ENCODE peak calls at places on chromosomes 3 and 15, in seven cellular contexts. One of them, this sample, is unnamed. For H3K36me3, the result is how much of the 10 kb centered on the place peaks cover.

GRCh38 chr15:35329993-35330695 is 215.8 kb downstream of the DPH6 start:
- DNase-seq in stomach: no peak
- DNase-seq in PC-3: no peak
- DNase-seq in heart right ventricle: no peak
- DNase-seq in heart left ventricle: no peak
- DNase-seq in adrenal gland: no peak
- DNase-seq in left ventricle myocardium inferior: no peak
- DNase-seq in this sample: no peak

GRCh38 chr3:149657796-149658443 is at the start of gene WWTR1:
- DNase-seq in left ventricle myocardium inferior: peak
- DNase-seq in adrenal gland: peak
- DNase-seq in heart left ventricle: peak
- DNase-seq in PC-3: peak
- DNase-seq in stomach: peak
- DNase-seq in heart right ventricle: peak
- DNase-seq in this sample: peak

GRCh38 chr3:148750296-148750695 is 52.6 kb downstream of the AGTR1 start:
- DNase-seq in adrenal gland: no peak
- DNase-seq in left ventricle myocardium inferior: no peak
- DNase-seq in heart left ventricle: no peak
- DNase-seq in heart right ventricle: no peak
- DNase-seq in PC-3: no peak
- DNase-seq in stomach: no peak
- DNase-seq in this sample: no peak

GRCh38 chr3:61233828-61234227 is 17.4 kb downstream of the FHIT start:
- DNase-seq in left ventricle myocardium inferior: no peak
- DNase-seq in heart right ventricle: no peak
- DNase-seq in stomach: no peak
- DNase-seq in heart left ventricle: no peak
- DNase-seq in PC-3: no peak
- DNase-seq in adrenal gland: no peak
- DNase-seq in this sample: no peak

GRCh38 chr3:72505539-72506430 is 342.5 kb downstream of the SHQ1 start:
- DNase-seq in PC-3: no peak
- DNase-seq in left ventricle myocardium inferior: no peak
- DNase-seq in heart right ventricle: no peak
- DNase-seq in heart left ventricle: no peak
- DNase-seq in adrenal gland: no peak
- DNase-seq in stomach: no peak
- DNase-seq in this sample: no peak

GRCh38 chr3:45306406-45307008 is 80.4 kb upstream of the TMEM158 start:
- DNase-seq in left ventricle myocardium inferior: no peak
- DNase-seq in PC-3: no peak
- DNase-seq in adrenal gland: no peak
- DNase-seq in stomach: no peak
- DNase-seq in heart right ventricle: no peak
- DNase-seq in heart left ventricle: no peak
- DNase-seq in this sample: no peak

GRCh38 chr3:125062904-125063618 is 7.3 kb upstream of the HEG1 start:
- DNase-seq in adrenal gland: no peak
- DNase-seq in heart left ventricle: no peak
- DNase-seq in left ventricle myocardium inferior: peak
- DNase-seq in heart right ventricle: peak
- DNase-seq in PC-3: peak
- DNase-seq in stomach: peak
- DNase-seq in this sample: peak

GRCh38 chr3:194306771-194307640 is 44.1 kb downstream of the CPN2 start:
- DNase-seq in heart left ventricle: peak
- DNase-seq in stomach: no peak
- DNase-seq in PC-3: no peak
- DNase-seq in heart right ventricle: no peak
- DNase-seq in adrenal gland: no peak
- DNase-seq in left ventricle myocardium inferior: no peak
- DNase-seq in this sample: no peak

GRCh38 chr3:113086506-113087461 is 96.0 kb downstream of the GTPBP8 start:
- DNase-seq in heart left ventricle: no peak
- DNase-seq in stomach: no peak
- DNase-seq in heart right ventricle: no peak
- DNase-seq in PC-3: peak
- DNase-seq in adrenal gland: no peak
- DNase-seq in left ventricle myocardium inferior: no peak
- DNase-seq in this sample: no peak

GRCh38 chr3:194128202-194128907 is 7.6 kb upstream of the HES1 start:
- DNase-seq in heart left ventricle: no peak
- DNase-seq in heart right ventricle: no peak
- DNase-seq in PC-3: no peak
- DNase-seq in adrenal gland: no peak
- DNase-seq in stomach: no peak
- DNase-seq in left ventricle myocardium inferior: no peak
- DNase-seq in this sample: no peak

GRCh38 chr3:15673536-15673935 is 72.0 kb downstream of the BTD start:
- DNase-seq in heart right ventricle: no peak
- DNase-seq in adrenal gland: no peak
- DNase-seq in heart left ventricle: no peak
- DNase-seq in stomach: no peak
- DNase-seq in PC-3: no peak
- DNase-seq in left ventricle myocardium inferior: no peak
- DNase-seq in this sample: no peak
- H3K36me3 ChIP-seq in heart right ventricle: half or more
- H3K36me3 ChIP-seq in adrenal gland: under half
- H3K36me3 ChIP-seq in heart left ventricle: under half
- H3K36me3 ChIP-seq in stomach: under half
- H3K36me3 ChIP-seq in PC-3: under half
- H3K36me3 ChIP-seq in left ventricle myocardium inferior: half or more
- H3K36me3 ChIP-seq in this sample: under half

DNA sequence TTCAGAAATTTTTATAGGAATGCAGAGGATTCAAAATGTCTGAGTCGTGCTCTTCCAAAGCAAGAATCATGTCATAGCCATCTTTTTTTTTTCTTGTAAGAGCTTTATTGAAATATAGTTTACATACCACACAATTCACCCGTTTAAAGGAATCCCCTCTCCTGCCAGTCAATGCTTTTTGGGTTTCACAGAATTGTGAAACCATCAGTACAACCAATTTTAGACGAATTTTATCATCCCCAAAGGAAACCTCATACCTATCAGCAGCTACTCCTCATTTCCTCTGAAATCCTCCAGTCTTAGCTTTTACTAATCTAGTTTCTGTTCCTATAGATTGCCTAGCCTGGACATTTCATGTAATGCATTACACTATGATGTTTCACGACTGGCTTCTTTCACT is 39.6 kb downstream of the ADIPOQ start:
- DNase-seq in stomach: no peak
- DNase-seq in heart right ventricle: no peak
- DNase-seq in PC-3: no peak
- DNase-seq in heart left ventricle: no peak
- DNase-seq in left ventricle myocardium inferior: no peak
- DNase-seq in adrenal gland: no peak
- DNase-seq in this sample: no peak
- H3K4me3 ChIP-seq in stomach: no peak
- H3K4me3 ChIP-seq in heart right ventricle: no peak
- H3K4me3 ChIP-seq in PC-3: no peak
- H3K4me3 ChIP-seq in heart left ventricle: no peak
- H3K4me3 ChIP-seq in left ventricle myocardium inferior: no peak
- H3K4me3 ChIP-seq in adrenal gland: no peak
- H3K4me3 ChIP-seq in this sample: no peak

GRCh38 chr15:22844421-22845288 is 6.2 kb downstream of the NIPA2 start:
- DNase-seq in stomach: no peak
- DNase-seq in heart right ventricle: no peak
- DNase-seq in heart left ventricle: no peak
- DNase-seq in adrenal gland: no peak
- DNase-seq in PC-3: no peak
- DNase-seq in left ventricle myocardium inferior: no peak
- DNase-seq in this sample: no peak

GRCh38 chr15:22845289-22845900 is 6.9 kb downstream of the NIPA2 start:
- DNase-seq in adrenal gland: no peak
- DNase-seq in heart left ventricle: no peak
- DNase-seq in left ventricle myocardium inferior: no peak
- DNase-seq in heart right ventricle: no peak
- DNase-seq in PC-3: no peak
- DNase-seq in stomach: no peak
- DNase-seq in this sample: no peak

GRCh38 chr15:22851513-22851912 is 13.0 kb downstream of the NIPA2 start:
- DNase-seq in adrenal gland: no peak
- DNase-seq in left ventricle myocardium inferior: no peak
- DNase-seq in stomach: no peak
- DNase-seq in heart left ventricle: no peak
- DNase-seq in heart right ventricle: no peak
- DNase-seq in PC-3: no peak
- DNase-seq in this sample: no peak

GRCh38 chr15:22850055-22850454 is 11.6 kb downstream of the NIPA2 start:
- DNase-seq in adrenal gland: no peak
- DNase-seq in heart right ventricle: no peak
- DNase-seq in stomach: no peak
- DNase-seq in PC-3: no peak
- DNase-seq in left ventricle myocardium inferior: no peak
- DNase-seq in heart left ventricle: no peak
- DNase-seq in this sample: no peak

DNA sequence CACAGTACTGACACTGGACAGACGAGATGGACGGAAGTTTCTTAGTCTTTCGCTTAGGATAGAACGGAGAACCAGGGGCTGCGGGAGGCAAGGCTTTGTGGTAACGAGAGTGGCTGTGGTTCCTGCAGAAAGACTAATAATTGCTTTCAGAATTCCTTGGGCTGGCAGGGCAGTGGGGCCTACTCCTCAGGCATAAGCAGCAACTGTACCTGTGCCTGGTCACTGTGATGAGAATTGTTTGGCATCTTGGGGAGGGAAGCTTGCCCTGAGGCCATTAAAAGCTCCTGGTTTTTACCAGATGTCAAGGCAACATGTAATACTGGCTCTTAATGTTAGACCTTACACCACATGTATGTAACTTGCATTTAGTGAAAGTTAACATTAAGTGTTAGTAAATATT is 7.6 kb downstream of the NIPA2 start:
- DNase-seq in heart right ventricle: no peak
- DNase-seq in PC-3: no peak
- DNase-seq in heart left ventricle: no peak
- DNase-seq in adrenal gland: no peak
- DNase-seq in left ventricle myocardium inferior: no peak
- DNase-seq in stomach: no peak
- DNase-seq in this sample: no peak
- H3K36me3 ChIP-seq in heart right ventricle: half or more
- H3K36me3 ChIP-seq in PC-3: under half
- H3K36me3 ChIP-seq in heart left ventricle: under half
- H3K36me3 ChIP-seq in adrenal gland: under half
- H3K36me3 ChIP-seq in left ventricle myocardium inferior: under half
- H3K36me3 ChIP-seq in stomach: under half
- H3K36me3 ChIP-seq in this sample: under half

GRCh38 chr3:122677261-122677660 is 3.4 kb upstream of the PARP14 start:
- DNase-seq in heart right ventricle: no peak
- DNase-seq in left ventricle myocardium inferior: no peak
- DNase-seq in stomach: no peak
- DNase-seq in heart left ventricle: no peak
- DNase-seq in PC-3: no peak
- DNase-seq in adrenal gland: no peak
- DNase-seq in this sample: no peak

GRCh38 chr3:122679085-122679466 is 1.6 kb upstream of the PARP14 start:
- DNase-seq in heart right ventricle: peak
- DNase-seq in adrenal gland: peak
- DNase-seq in stomach: peak
- DNase-seq in PC-3: peak
- DNase-seq in heart left ventricle: peak
- DNase-seq in left ventricle myocardium inferior: peak
- DNase-seq in this sample: peak

GRCh38 chr3:122679467-122680291 is 960 bp upstream of the PARP14 start:
- DNase-seq in left ventricle myocardium inferior: no peak
- DNase-seq in heart left ventricle: peak
- DNase-seq in heart right ventricle: peak
- DNase-seq in adrenal gland: peak
- DNase-seq in stomach: peak
- DNase-seq in PC-3: peak
- DNase-seq in this sample: peak

GRCh38 chr3:122676759-122677158 is 3.9 kb upstream of the PARP14 start:
- DNase-seq in PC-3: no peak
- DNase-seq in stomach: no peak
- DNase-seq in heart right ventricle: no peak
- DNase-seq in left ventricle myocardium inferior: no peak
- DNase-seq in adrenal gland: no peak
- DNase-seq in heart left ventricle: no peak
- DNase-seq in this sample: no peak

DNA sequence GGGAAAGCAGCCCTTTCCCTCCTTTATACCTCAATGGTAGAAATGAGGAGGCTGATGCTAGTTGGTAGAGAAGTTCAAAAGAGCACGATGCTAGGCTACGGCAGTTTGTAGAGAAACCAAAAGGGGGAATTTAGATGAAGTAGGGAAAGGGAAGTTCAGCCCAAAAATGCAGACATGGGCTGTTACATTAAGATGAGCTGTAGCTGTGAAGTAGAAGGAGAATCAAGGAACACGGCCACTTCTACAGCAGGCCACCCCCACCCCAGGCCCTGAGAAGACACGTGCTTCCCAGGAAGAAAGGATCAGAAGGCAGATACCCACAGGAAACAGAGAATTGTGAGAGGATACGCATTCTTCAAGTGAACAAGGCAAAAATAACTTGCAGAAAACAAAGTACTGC is 2.1 kb upstream of the PARP14 start:
- DNase-seq in stomach: no peak
- DNase-seq in PC-3: no peak
- DNase-seq in left ventricle myocardium inferior: no peak
- DNase-seq in heart left ventricle: peak
- DNase-seq in heart right ventricle: no peak
- DNase-seq in adrenal gland: no peak
- DNase-seq in this sample: no peak
- H3K4me3 ChIP-seq in stomach: no peak
- H3K4me3 ChIP-seq in PC-3: no peak
- H3K4me3 ChIP-seq in left ventricle myocardium inferior: peak
- H3K4me3 ChIP-seq in heart left ventricle: no peak
- H3K4me3 ChIP-seq in heart right ventricle: no peak
- H3K4me3 ChIP-seq in adrenal gland: no peak
- H3K4me3 ChIP-seq in this sample: no peak

GRCh38 chr3:51673181-51673801 is 2.2 kb downstream of the TEX264 start:
- DNase-seq in heart right ventricle: no peak
- DNase-seq in heart left ventricle: no peak
- DNase-seq in left ventricle myocardium inferior: peak
- DNase-seq in adrenal gland: no peak
- DNase-seq in stomach: peak
- DNase-seq in PC-3: no peak
- DNase-seq in this sample: no peak
- H3K36me3 ChIP-seq in heart right ventricle: under half
- H3K36me3 ChIP-seq in heart left ventricle: under half
- H3K36me3 ChIP-seq in left ventricle myocardium inferior: under half
- H3K36me3 ChIP-seq in adrenal gland: under half
- H3K36me3 ChIP-seq in stomach: under half
- H3K36me3 ChIP-seq in PC-3: under half
- H3K36me3 ChIP-seq in this sample: under half

This sample was measured in MG63.